ENCODE peak calls at places on chromosomes 11 and 22, in four cellular contexts. E, F, N and L are unnamed samples.

GRCh38 chr11:100808904-100809491 is 121.9 kb downstream of the ARHGAP42 start:
- DNase-seq in E (no peak), F (no peak), N (no peak), L (no peak)

GRCh38 chr22:46569055-46569847 is 31.8 kb upstream of the CELSR1 start:
- DNase-seq in F (no peak), N (no peak), E (no peak), L (no peak)

GRCh38 chr11:6992457-6993431 is 27.4 kb downstream of the ZNF214 start:
- DNase-seq in N (no peak), E (no peak), F (no peak), L (no peak)

GRCh38 chr22:39231197-39231950 is 13.4 kb downstream of the PDGFB start:
- DNase-seq in F (no peak), E (no peak), N (no peak), L (no peak)

GRCh38 chr11:125091247-125091876 is 20.1 kb downstream of the TMEM218 start:
- DNase-seq in F (peak), N (peak), E (no peak), L (no peak)

GRCh38 chr11:115745545-115746265 is 241.5 kb upstream of the CADM1 start:
- DNase-seq in E (no peak), F (no peak), N (no peak), L (no peak)

GRCh38 chr11:44446996-44447771 is 118.3 kb upstream of the CD82 start:
- DNase-seq in E (no peak), N (no peak), F (no peak), L (no peak)

GRCh38 chr11:134575504-134576230 is 163.6 kb upstream of the B3GAT1 start:
- DNase-seq in N (no peak), F (no peak), E (no peak), L (no peak)

GRCh38 chr11:121547574-121547973 is 94.8 kb upstream of the SORL1-AS1 start:
- DNase-seq in E (no peak), N (no peak), F (no peak), L (no peak)

GRCh38 chr11:109864161-109864661 is 229.0 kb upstream of the ZC3H12C start:
- DNase-seq in N (no peak), E (no peak), F (no peak), L (no peak)

GRCh38 chr22:26529345-26529744 is 17.1 kb upstream of the TFIP11 start:
- DNase-seq in E (no peak), N (no peak), F (peak), L (peak)

GRCh38 chr11:43021466-43021865 is 290.3 kb upstream of the API5 start:
- DNase-seq in F (no peak), N (peak), E (no peak), L (no peak)

GRCh38 chr11:30153008-30153407 is 77.8 kb upstream of the FSHB start:
- DNase-seq in E (no peak), N (no peak), F (no peak), L (no peak)

GRCh38 chr11:34680918-34681554 is 60.1 kb downstream of the EHF start:
- DNase-seq in F (no peak), E (peak), N (no peak), L (no peak)

GRCh38 chr11:64766881-64767280 is 7.1 kb upstream of the PYGM start:
- DNase-seq in F (peak), N (no peak), E (no peak), L (no peak)

GRCh38 chr11:126165366-126166156 is 45.9 kb downstream of the RPUSD4 start:
- DNase-seq in F (no peak), N (peak), E (no peak), L (no peak)

GRCh38 chr11:132803436-132803835 is 728.9 kb downstream of the OPCML start:
- DNase-seq in E (no peak), F (no peak), N (no peak), L (no peak)

GRCh38 chr11:93567406-93567819 is 24.2 kb upstream of the SMCO4 start:
- DNase-seq in E (no peak), F (no peak), N (no peak), L (no peak)

GRCh38 chr22:17233348-17234043 is 14.3 kb upstream of the ADA2 start:
- DNase-seq in E (no peak), N (no peak), F (no peak), L (peak)

GRCh38 chr11:69524291-69524882 is 42.9 kb downstream of the LINC01488 start:
- DNase-seq in F (peak), N (no peak), E (no peak), L (peak)

GRCh38 chr11:101458161-101458560 is 125.6 kb downstream of the TRPC6 start:
- DNase-seq in F (no peak), N (no peak), E (no peak), L (no peak)

GRCh38 chr11:112614605-112615004 is 346.6 kb upstream of the NCAM1 start:
- DNase-seq in N (no peak), F (no peak), E (no peak), L (no peak)

GRCh38 chr11:132289590-132290256 is 919.3 kb downstream of the NTM start:
- DNase-seq in N (no peak), F (no peak), E (no peak), L (no peak)

GRCh38 chr11:76086713-76087635 is 119.3 kb downstream of the WNT11 start:
- DNase-seq in F (no peak), N (no peak), E (no peak), L (no peak)

GRCh38 chr11:119175493-119176077 is 7.1 kb downstream of the NLRX1 start:
- DNase-seq in N (peak), F (no peak), E (no peak), L (no peak)

GRCh38 chr11:13354335-13354734 is 76.7 kb downstream of the BMAL1 start:
- DNase-seq in N (no peak), F (no peak), E (peak), L (no peak)